ENCODE peak calls at places on chromosomes 6 and 20, in seven cellular contexts. O is glutamatergic neuron, B is HFFc6, M is fibroblast of lung, S is upper lobe of left lung, Q is BE2C, L is A673. Y is an unnamed sample.

GRCh38 chr6:107576852-107577251 is 86.9 kb downstream of the SOBP start:
- DNase-seq in O (no peak), B (peak; percentile 71), M (peak; percentile 84), S (no peak), Q (no peak), L (no peak), Y (no peak)

GRCh38 chr20:36482044-36482473 is 59.3 kb upstream of the MYL9 start:
- DNase-seq in O (no peak), B (no peak), M (no peak), S (no peak), Q (no peak), L (no peak), Y (no peak)

GRCh38 chr6:57021086-57021720 is 25.3 kb upstream of the KIAA1586 start:
- DNase-seq in O (no peak), B (peak; percentile 69), M (peak; percentile 53), S (no peak), Q (no peak), L (peak; percentile 73), Y (peak; percentile 40)

GRCh38 chr6:84549912-84550311 is 214.5 kb downstream of the TBX18 start:
- DNase-seq in O (no peak), B (no peak), M (no peak), S (no peak), Q (no peak), L (no peak), Y (no peak)

GRCh38 chr20:35006531-35006971 is 50.9 kb downstream of the MYH7B start:
- DNase-seq in O (no peak), B (no peak), M (no peak), S (no peak), Q (peak; percentile 7), L (no peak), Y (no peak)

GRCh38 chr20:57469418-57470211 is 55.3 kb downstream of the CTCFL start:
- DNase-seq in O (no peak), B (no peak), M (no peak), S (no peak), Q (peak; percentile 64), L (no peak), Y (no peak)

GRCh38 chr6:40894962-40895799 is 143.8 kb downstream of the UNC5CL start:
- DNase-seq in O (peak; percentile 69), B (peak; percentile 64), M (peak; percentile 47), S (peak; percentile 25), Q (peak; percentile 65), L (peak; percentile 75), Y (peak; percentile 19)

GRCh38 chr20:14963262-14963663 is 625.9 kb upstream of the FLRT3 start:
- DNase-seq in O (no peak), B (no peak), M (peak; percentile 50), S (no peak), Q (no peak), L (no peak), Y (no peak)

GRCh38 chr20:23497458-23498026 is 6.6 kb downstream of the CST8 start:
- DNase-seq in O (no peak), B (no peak), M (no peak), S (no peak), Q (no peak), L (no peak), Y (no peak)

GRCh38 chr20:4898282-4898681 is 103.0 kb downstream of the SLC23A2 start:
- DNase-seq in O (peak; percentile 34), B (no peak), M (peak; percentile 86), S (no peak), Q (peak; percentile 73), L (no peak), Y (no peak)

GRCh38 chr20:20370087-20370575 is 2.2 kb downstream of the INSM1 start:
- DNase-seq in O (no peak), B (no peak), M (no peak), S (no peak), Q (no peak), L (peak; percentile 38), Y (no peak)

GRCh38 chr6:24935753-24936152 is at the start of gene RIPOR2:
- DNase-seq in O (peak; percentile 40), B (no peak), M (no peak), S (peak; percentile 46), Q (no peak), L (no peak), Y (no peak)
- TF ChIP-seq CTCF in O (no peak), B (no peak), M (no peak), S (no peak), Q (no peak), L (no peak), Y (peak; percentile 8)

DNA sequence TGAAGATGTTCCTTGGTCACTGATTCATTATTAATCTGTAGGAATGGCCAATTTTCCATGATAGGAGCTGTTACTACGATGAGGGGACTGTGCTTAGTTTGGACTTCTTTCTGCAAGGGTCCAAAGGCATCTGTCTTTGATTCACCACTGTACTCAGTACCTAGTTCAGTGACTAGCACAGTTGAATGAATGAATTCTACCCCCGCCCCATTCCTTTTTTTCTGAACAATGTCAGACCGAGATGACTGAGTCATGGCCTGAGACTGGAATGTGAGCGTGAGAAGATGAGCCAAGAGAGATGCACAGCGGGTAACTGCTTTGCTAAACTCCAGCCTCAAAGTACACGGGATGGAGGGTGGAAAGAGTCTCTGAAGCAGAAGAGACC is 419 bp upstream of the SNHG17 start:
- DNase-seq in O (no peak), B (peak; percentile 57), M (peak; percentile 87), S (no peak), Q (no peak), L (peak; percentile 27), Y (peak; percentile 74)
- TF ChIP-seq CTCF in O (peak; percentile 52), B (no peak), M (no peak), S (no peak), Q (no peak), L (no peak), Y (no peak)

GRCh38 chr6:137869781-137870180 is 2.7 kb downstream of the TNFAIP3 start:
- DNase-seq in O (no peak), B (no peak), M (no peak), S (no peak), Q (no peak), L (no peak), Y (no peak)
- TF ChIP-seq CTCF in O (no peak), B (no peak), M (no peak), S (no peak), Q (no peak), L (no peak), Y (no peak)

DNA sequence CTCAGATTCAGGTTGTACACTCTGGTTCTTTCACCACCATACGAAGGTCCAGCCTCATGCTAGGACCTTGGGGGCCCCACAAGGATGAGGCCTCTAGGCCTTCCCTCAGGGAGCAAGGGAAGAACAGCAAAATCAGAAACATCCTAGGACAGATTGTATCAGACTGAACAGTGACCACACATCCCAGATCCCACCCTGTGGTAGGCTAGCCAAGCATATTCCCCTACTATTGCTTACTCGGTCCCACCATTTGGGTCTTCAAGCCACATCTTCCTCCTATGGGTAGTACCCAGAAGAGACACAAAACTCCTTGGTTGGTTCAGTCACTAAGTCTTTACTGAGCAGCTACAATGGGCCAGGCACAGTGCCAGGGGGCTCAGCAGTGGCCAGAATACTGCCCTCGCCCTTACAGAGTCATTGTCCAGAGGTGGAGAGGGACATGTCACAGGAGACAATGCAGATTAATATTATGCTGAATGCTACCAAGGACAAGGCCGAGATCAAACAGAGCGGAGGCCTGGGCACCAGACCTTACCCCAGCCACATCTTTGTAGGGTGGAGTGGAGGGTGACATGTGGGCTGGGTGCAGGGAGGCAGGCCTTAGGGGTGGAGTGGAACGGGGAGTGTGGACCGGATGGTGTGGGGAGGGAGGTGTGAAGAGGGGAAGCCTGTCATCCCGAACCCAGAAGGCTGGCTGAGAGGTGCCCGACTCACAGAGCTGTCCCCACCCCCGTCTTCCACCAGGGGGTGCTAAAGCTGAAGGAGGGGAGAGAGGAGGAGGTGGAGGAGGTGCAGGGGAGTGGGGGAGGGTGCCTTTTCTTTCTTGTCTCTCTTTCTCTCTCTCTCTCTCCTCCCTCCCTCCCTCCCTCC is 6.8 kb upstream of the MAPK13 start:
- DNase-seq in O (peak; percentile 88), B (peak; percentile 69), M (peak; percentile 54), S (no peak), Q (peak; percentile 82), L (peak; percentile 93), Y (peak; percentile 32)
- TF ChIP-seq CTCF in O (peak; percentile 56), B (peak; percentile 82), M (peak; percentile 75), S (peak; percentile 74), Q (peak; percentile 77), L (peak; percentile 73), Y (peak; percentile 74)

GRCh38 chr6:29942275-29943052 is at the start of gene HLA-A:
- DNase-seq in O (peak; percentile 85), B (peak; percentile 91), M (peak; percentile 92), S (peak; percentile 92), Q (peak; percentile 89), L (peak; percentile 96), Y (peak; percentile 84)
- TF ChIP-seq CTCF in O (no peak), B (no peak), M (no peak), S (no peak), Q (no peak), L (peak; percentile 10), Y (no peak)

DNA sequence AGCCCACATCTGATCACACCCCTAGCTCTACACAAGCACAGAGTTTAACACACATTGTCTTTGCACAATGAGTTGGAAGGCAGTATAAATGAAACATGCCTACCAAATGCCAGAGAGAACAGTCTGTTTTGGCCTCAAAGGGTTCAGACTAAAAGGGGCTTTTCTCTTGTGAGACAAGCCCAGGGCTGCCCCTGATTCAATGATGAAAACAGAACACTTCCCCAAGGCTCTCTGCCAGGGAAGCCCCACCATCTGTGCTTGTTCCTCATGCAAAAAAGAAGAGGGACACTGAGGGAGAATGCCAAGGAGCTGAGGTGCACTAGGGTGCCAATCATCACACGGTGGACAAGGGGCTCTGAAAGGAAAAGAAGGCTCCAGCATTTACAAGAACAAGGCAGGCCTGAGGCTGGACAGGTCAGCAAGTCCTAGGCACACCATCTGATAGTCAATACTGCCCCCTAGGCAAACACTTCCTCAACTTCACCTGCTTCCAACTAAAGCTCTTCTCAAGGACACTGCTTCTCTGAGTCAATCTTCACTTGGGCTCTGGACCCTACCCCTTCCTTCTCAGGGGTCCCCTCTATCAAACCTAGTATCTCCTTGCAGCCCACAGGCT is 37.5 kb upstream of the SLC4A11 start:
- DNase-seq in O (no peak), B (peak; percentile 3), M (peak; percentile 7), S (no peak), Q (no peak), L (no peak), Y (no peak)
- TF ChIP-seq CTCF in O (no peak), B (peak; percentile 59), M (no peak), S (no peak), Q (peak; percentile 40), L (peak; percentile 47), Y (no peak)

GRCh38 chr6:2938632-2939083 is 32.7 kb downstream of the SERPINB6 start:
- DNase-seq in O (no peak), B (no peak), M (no peak), S (no peak), Q (no peak), L (no peak), Y (no peak)
- TF ChIP-seq CTCF in O (no peak), B (peak; percentile 29), M (no peak), S (no peak), Q (no peak), L (no peak), Y (no peak)

DNA sequence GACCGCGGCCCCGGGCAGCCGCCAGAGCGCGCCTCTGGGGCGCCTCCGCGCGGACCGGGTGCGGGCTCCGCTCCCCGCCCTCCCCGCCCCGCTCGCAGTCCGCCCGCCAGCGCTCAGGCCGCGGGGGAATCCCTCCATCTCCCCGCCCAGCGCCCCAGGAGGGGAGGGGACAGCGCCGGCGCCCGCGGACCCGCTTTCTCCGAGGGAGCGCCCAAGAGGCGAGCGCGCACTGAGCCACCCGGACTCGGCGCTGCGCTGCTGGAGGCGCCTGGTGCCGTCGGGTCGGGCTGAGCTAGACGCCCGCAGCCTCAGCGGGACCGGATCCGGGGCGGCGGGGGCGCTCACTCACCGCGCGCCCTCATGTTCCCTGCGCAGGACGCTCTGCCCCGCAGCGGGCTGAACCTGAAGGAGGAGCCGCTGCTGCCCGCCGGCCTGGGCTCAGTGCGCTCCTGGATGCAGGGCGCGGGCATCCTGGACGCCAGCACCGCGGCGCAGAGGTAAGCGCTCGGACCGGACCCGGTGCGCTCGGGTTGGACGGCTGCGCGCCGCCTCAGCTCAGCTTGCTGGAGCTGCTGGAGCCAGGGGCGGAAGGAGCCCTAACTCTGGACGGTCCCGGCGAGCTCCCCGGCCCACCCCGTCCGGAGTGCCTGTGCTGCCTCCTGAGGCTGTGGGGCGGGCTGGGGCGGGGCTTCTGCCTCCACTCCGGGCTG is 861 bp downstream of the EBF4 start:
- DNase-seq in O (peak; percentile 62), B (no peak), M (peak; percentile 17), S (peak; percentile 90), Q (peak; percentile 34), L (peak; percentile 36), Y (no peak)
- TF ChIP-seq CTCF in O (no peak), B (no peak), M (no peak), S (no peak), Q (no peak), L (no peak), Y (no peak)